ENCODE peak calls at places on chromosome 12, in eight cellular contexts. D is suprapubic skin, X is left ventricle myocardium inferior, Q is fibroblast of mammary gland, P is GM10248, U is dorsolateral prefrontal cortex, W is RWPE1, B is AG09319. O is an unnamed sample.

GRCh38 chr12:65918057-65918456 is 93.8 kb downstream of the HMGA2 start:
- DNase-seq in B (no peak), P (peak), Q (no peak), W (no peak), X (no peak), D (no peak), U (no peak), O (no peak)

GRCh38 chr12:117968826-117969659 is at the start of gene KSR2:
- DNase-seq in X (no peak), D (peak), U (peak), Q (no peak), B (no peak), W (peak), P (peak), O (no peak)

GRCh38 chr12:95201056-95201670 is 16.1 kb downstream of the FGD6 start:
- DNase-seq in X (no peak), Q (peak), U (no peak), W (peak), B (no peak), P (no peak), D (no peak), O (no peak)

GRCh38 chr12:82299617-82300016 is 58.6 kb downstream of the CCDC59 start:
- DNase-seq in X (no peak), U (no peak), Q (peak), B (no peak), D (no peak), P (no peak), W (no peak), O (peak)

GRCh38 chr12:127161466-127161865 is 1105.5 kb upstream of the TMEM132C start:
- DNase-seq in P (no peak), D (no peak), X (no peak), W (no peak), B (no peak), U (no peak), Q (no peak), O (no peak)

GRCh38 chr12:29889737-29890136 is 106.0 kb upstream of the TMTC1 start:
- DNase-seq in U (no peak), W (no peak), P (no peak), X (peak), B (peak), D (no peak), Q (peak), O (no peak)

GRCh38 chr12:118052324-118053070 is 8.5 kb downstream of the WSB2 start:
- DNase-seq in W (peak), X (peak), U (no peak), B (peak), D (peak), P (no peak), Q (peak), O (peak)

GRCh38 chr12:70052931-70053497 is 190.2 kb upstream of the CNOT2 start:
- DNase-seq in Q (peak), X (no peak), P (no peak), U (no peak), B (peak), W (peak), D (no peak), O (peak)

GRCh38 chr12:13982010-13982409 is 608 bp upstream of the GRIN2B start:
- DNase-seq in U (no peak), P (no peak), B (no peak), Q (no peak), X (no peak), D (no peak), W (no peak), O (no peak)

GRCh38 chr12:119940881-119941280 is 48.2 kb upstream of the BICDL1 start:
- DNase-seq in Q (peak), U (no peak), D (no peak), W (peak), B (no peak), X (no peak), P (no peak), O (peak)

GRCh38 chr12:130825771-130826150 is 13.3 kb downstream of the STX2 start:
- DNase-seq in W (no peak), Q (no peak), D (no peak), X (no peak), P (no peak), U (no peak), B (no peak), O (no peak)

GRCh38 chr12:1425396-1425729 is 169.0 kb downstream of the FBXL14 start:
- DNase-seq in D (no peak), X (no peak), W (no peak), U (no peak), P (no peak), Q (no peak), B (no peak), O (no peak)

GRCh38 chr12:77686760-77687159 is 143.9 kb upstream of the NAV3 start:
- DNase-seq in D (no peak), W (no peak), Q (peak), B (no peak), U (no peak), X (no peak), P (no peak), O (no peak)

GRCh38 chr12:5051913-5052312 is 8.2 kb downstream of the KCNA5 start:
- DNase-seq in U (no peak), X (no peak), B (no peak), W (no peak), P (no peak), D (no peak), Q (no peak), O (no peak)

GRCh38 chr12:3116106-3116898 is 39.1 kb downstream of the TSPAN9 start:
- DNase-seq in U (peak), D (no peak), B (no peak), Q (peak), P (no peak), X (no peak), W (no peak), O (no peak)

GRCh38 chr12:39441963-39442894 is 691 bp downstream of the KIF21A start:
- DNase-seq in W (peak), U (peak), D (peak), B (no peak), Q (peak), P (peak), X (peak), O (peak)

GRCh38 chr12:30188602-30189326 is 405.0 kb upstream of the TMTC1 start:
- DNase-seq in P (no peak), Q (no peak), U (no peak), X (no peak), B (no peak), W (no peak), D (no peak), O (no peak)

GRCh38 chr12:117045175-117045997 is 53.8 kb downstream of the TESC start:
- DNase-seq in P (no peak), D (no peak), X (no peak), U (no peak), W (no peak), B (no peak), Q (no peak), O (no peak)

GRCh38 chr12:74021937-74022336 is 515.7 kb upstream of the ATXN7L3B start:
- DNase-seq in Q (peak), U (no peak), X (peak), W (peak), D (no peak), B (no peak), P (peak), O (no peak)

GRCh38 chr12:39300799-39301198 is 142.1 kb downstream of the KIF21A start:
- DNase-seq in P (no peak), B (no peak), U (no peak), X (no peak), D (no peak), W (no peak), Q (peak), O (no peak)

GRCh38 chr12:57481671-57482070 is 2.0 kb upstream of the ARHGAP9 start:
- DNase-seq in B (no peak), W (no peak), X (no peak), P (no peak), U (no peak), D (no peak), Q (no peak), O (no peak)

DNA sequence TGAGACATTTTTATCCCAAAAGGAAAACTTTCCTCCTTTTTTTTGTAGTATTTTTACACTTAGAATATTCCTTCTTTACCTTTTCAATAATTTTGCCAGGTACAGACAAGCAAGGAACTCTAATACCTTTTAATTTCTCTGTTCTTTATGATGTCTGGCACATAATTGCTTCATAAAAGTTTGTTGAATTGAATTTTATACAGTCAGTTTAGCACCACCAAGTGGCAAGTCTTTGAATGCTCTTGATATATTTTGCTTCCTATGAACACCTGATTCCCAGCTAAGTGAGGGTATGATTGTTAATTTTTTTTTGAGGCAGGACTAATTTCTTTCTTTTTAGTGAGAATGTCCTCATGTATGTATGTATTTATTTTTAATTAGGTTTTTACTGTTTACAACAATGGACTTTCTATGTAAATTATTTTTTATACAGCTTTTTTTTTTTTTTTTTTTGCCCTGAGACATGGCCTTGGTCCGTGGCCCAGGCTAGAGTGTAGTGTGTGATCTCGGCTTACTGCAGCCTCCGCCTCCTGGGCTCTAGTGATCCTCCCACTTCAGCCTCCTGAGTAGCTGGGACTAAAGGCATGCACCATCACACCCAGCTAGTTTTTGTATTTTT is 6.9 kb downstream of the TBC1D15 start:
- DNase-seq in X (no peak), D (no peak), U (no peak), B (no peak), P (no peak), Q (peak), W (peak), O (peak)
- TF ChIP-seq CTCF in X (peak), D (peak), U (peak), B (peak), P (peak), Q (peak), W (peak), O (peak)

GRCh38 chr12:6074979-6075585 is 49.4 kb downstream of the VWF start:
- DNase-seq in X (peak), B (no peak), W (no peak), U (no peak), Q (peak), D (no peak), P (peak), O (no peak)
- TF ChIP-seq CTCF in X (no peak), B (no peak), W (no peak), U (no peak), Q (no peak), D (no peak), P (no peak), O (no peak)

DNA sequence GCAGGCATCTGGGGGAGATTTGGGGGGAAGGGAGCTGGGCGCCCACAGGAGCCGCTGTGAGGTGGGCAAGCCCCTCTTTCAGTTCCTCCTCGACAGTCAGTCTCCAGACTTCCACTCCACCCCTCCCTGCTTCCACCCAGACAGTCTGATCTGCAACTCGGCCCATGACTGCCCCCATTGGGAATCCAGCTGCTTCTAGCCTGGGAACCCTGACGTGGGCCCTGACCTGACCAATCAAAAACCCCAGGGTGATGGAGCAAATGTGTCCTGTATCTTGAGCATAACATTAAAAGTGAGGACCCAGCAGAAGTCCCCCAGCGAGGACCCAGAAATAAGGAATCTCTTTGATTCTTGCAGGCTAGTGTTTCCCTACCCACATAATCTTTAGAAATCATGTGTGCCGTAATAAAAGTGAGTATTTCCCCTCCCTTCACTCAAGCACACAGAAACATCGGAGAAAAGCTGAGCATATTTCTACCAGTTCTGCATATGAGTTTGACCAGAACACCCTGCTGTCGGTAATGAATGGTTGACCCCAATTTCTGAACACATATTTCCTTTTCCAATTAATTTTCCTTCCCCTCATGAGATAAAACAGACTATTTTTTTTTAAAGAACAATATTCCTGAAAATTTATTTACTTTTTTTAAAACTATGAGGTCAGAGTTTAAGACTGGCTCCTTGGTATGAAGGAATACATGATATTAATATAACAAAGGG is 6.4 kb downstream of the SSH1 start:
- DNase-seq in W (no peak), D (peak), U (no peak), P (peak), B (no peak), Q (peak), X (peak), O (peak)
- TF ChIP-seq CTCF in W (no peak), D (no peak), U (no peak), P (peak), B (no peak), Q (peak), X (peak), O (peak)

GRCh38 chr12:67633024-67633423 is 15.5 kb upstream of the DYRK2 start:
- DNase-seq in D (no peak), P (no peak), X (no peak), Q (no peak), W (no peak), B (no peak), U (no peak), O (no peak)

GRCh38 chr12:67634167-67634793 is 14.3 kb upstream of the DYRK2 start:
- DNase-seq in Q (no peak), X (no peak), B (no peak), D (no peak), W (no peak), U (no peak), P (no peak), O (no peak)

GRCh38 chr12:67633708-67634107 is 14.8 kb upstream of the DYRK2 start:
- DNase-seq in B (no peak), P (no peak), Q (no peak), W (no peak), U (no peak), D (no peak), X (peak), O (no peak)

GRCh38 chr12:67632005-67632404 is 16.5 kb upstream of the DYRK2 start:
- DNase-seq in B (no peak), P (no peak), U (no peak), Q (no peak), D (no peak), X (no peak), W (no peak), O (no peak)

GRCh38 chr12:67630373-67631088 is 18.0 kb upstream of the DYRK2 start:
- DNase-seq in Q (no peak), D (no peak), P (peak), U (no peak), W (no peak), X (no peak), B (no peak), O (no peak)
- TF ChIP-seq CTCF in Q (no peak), D (no peak), P (no peak), U (no peak), W (no peak), X (peak), B (no peak), O (no peak)

O was measured in HFFc6.